ENCODE peak calls at places on chromosomes 2 and 18, in four cellular contexts. J is A673, Z is GM10248, U is heart right ventricle. L is an unnamed sample.
A peak's percentile ranks its signal among the peaks of the same experiment; 100 is the strongest.

GRCh38 chr2:230052299-230052698 is 16.4 kb downstream of the SLC16A14 start:
- DNase-seq in J (no peak), Z (no peak), U (no peak), L (no peak)

GRCh38 chr2:150626934-150627336 is 139.5 kb upstream of the RND3 start:
- DNase-seq in J (no peak), Z (no peak), U (no peak), L (no peak)

GRCh38 chr2:130892793-130893785 is 56.4 kb downstream of the ARHGEF4 start:
- DNase-seq in J (no peak), Z (no peak), U (no peak), L (no peak)

GRCh38 chr2:135773917-135774316 is 32.3 kb downstream of the UBXN4 start:
- DNase-seq in J (peak; percentile 56), Z (no peak), U (no peak), L (no peak)

GRCh38 chr18:79932907-79933306 is 18.5 kb downstream of the SLC66A2 start:
- DNase-seq in J (no peak), Z (no peak), U (no peak), L (no peak)

GRCh38 chr18:76923485-76924085 is 101.2 kb downstream of the ZNF236 start:
- DNase-seq in J (peak; percentile 59), Z (no peak), U (no peak), L (peak; percentile 47)

GRCh38 chr2:140600116-140600515 is 1530.7 kb downstream of the LRP1B start:
- DNase-seq in J (peak; percentile 58), Z (no peak), U (no peak), L (no peak)

GRCh38 chr18:59842947-59843346 is 56.8 kb upstream of the PMAIP1 start:
- DNase-seq in J (no peak), Z (no peak), U (no peak), L (no peak)

GRCh38 chr2:19358242-19359020 is at the start of gene OSR1:
- DNase-seq in J (no peak), Z (peak; percentile 26), U (peak; percentile 50), L (peak; percentile 83)

GRCh38 chr18:62828852-62829251 is 113.5 kb downstream of the PHLPP1 start:
- DNase-seq in J (no peak), Z (no peak), U (no peak), L (no peak)

GRCh38 chr2:60552851-60553495 is 481 bp downstream of the BCL11A start:
- DNase-seq in J (no peak), Z (no peak), U (no peak), L (peak; percentile 54)

GRCh38 chr2:199443589-199444130 is 14.1 kb downstream of the SATB2 start:
- DNase-seq in J (no peak), Z (no peak), U (no peak), L (no peak)

GRCh38 chr2:215849771-215850170 is 163.6 kb downstream of the MREG start:
- DNase-seq in J (no peak), Z (no peak), U (peak; percentile 22), L (no peak)

GRCh38 chr2:1715184-1716012 is 28.9 kb downstream of the PXDN start:
- DNase-seq in J (no peak), Z (no peak), U (peak; percentile 56), L (no peak)

GRCh38 chr2:160747771-160748170 is 254.2 kb upstream of the RBMS1 start:
- DNase-seq in J (peak; percentile 51), Z (no peak), U (no peak), L (no peak)

GRCh38 chr2:189466656-189467055 is 25.4 kb downstream of the WDR75 start:
- DNase-seq in J (peak; percentile 53), Z (no peak), U (peak; percentile 26), L (no peak)

GRCh38 chr18:62952807-62953206 is 237.5 kb downstream of the PHLPP1 start:
- DNase-seq in J (no peak), Z (no peak), U (no peak), L (no peak)

GRCh38 chr2:160271166-160272086 is 71.4 kb upstream of the ITGB6 start:
- DNase-seq in J (no peak), Z (no peak), U (peak; percentile 40), L (no peak)

GRCh38 chr2:71000780-71001591 is 6.3 kb upstream of the TEX261 start:
- DNase-seq in J (peak; percentile 73), Z (peak; percentile 87), U (peak; percentile 68), L (peak; percentile 71)

GRCh38 chr2:179440642-179441251 is 176.1 kb upstream of the SESTD1 start:
- DNase-seq in J (peak; percentile 59), Z (peak; percentile 33), U (no peak), L (no peak)

GRCh38 chr2:183541766-183542165 is 417.5 kb downstream of the NUP35 start:
- DNase-seq in J (no peak), Z (no peak), U (no peak), L (no peak)

GRCh38 chr2:178205853-178206516 is 11.7 kb downstream of the OSBPL6 start:
- DNase-seq in J (no peak), Z (no peak), U (no peak), L (no peak)

GRCh38 chr18:47050468-47050867 is 15.0 kb upstream of the ELOA2 start:
- DNase-seq in J (peak; percentile 59), Z (peak; percentile 42), U (no peak), L (no peak)

GRCh38 chr2:223519471-223519870 is 82.7 kb downstream of the SCG2 start:
- DNase-seq in J (no peak), Z (no peak), U (no peak), L (no peak)

DNA sequence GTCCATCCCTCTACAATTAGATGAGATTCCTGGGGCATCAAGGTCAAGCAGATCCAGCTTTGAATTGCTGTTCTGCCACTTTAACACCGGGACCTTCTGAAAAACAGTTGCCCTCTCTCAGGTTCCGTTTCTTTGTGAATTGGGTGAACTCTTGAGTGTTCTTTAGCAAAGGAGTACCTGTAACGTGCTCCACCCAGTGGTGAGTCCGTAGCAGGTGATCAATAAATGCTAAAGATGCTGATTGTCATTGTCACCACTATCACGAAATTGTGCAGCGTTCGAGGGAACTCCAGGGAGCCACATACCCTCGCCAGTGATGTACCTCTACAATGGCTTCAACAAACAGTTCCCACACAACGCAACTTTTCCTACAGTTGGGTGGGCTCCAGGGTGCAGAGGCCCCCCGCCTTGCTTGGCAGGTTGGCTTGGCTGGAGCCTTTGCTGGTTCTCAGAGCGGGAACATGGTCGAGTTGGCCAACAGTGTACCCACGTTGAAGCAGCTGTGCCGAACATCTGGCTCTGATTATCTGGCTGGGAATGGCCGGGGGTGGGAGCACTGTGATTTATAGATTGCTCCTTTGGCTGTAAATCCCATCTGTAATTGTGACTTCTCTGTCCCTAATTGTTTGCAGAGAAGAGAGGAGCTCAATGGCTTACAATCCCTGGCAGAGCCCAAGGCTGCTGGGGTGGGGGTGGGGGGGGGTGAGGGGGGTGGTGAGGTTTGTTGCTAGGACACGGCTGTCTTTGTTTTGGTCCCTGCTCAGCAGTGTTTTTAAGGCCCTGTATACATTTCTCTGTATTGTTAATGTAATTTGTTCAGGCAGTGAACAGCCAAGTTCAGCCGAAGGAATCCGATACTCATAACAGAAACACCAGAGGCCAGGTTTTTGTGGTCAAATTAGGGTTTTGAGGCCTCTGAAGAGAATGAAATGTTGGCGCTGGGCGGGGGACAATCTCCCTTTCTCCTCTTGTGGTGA is 82.2 kb downstream of the TCF7L1 start:
- DNase-seq in J (peak; percentile 95), Z (no peak), U (no peak), L (peak; percentile 69)
- TF ChIP-seq CTCF in J (peak; percentile 17), Z (no peak), U (no peak), L (no peak)

GRCh38 chr2:61911510-61911909 is 6.0 kb downstream of the COMMD1 start:
- DNase-seq in J (no peak), Z (no peak), U (no peak), L (no peak)

GRCh38 chr2:61910603-61911002 is 5.1 kb downstream of the COMMD1 start:
- DNase-seq in J (peak; percentile 22), Z (no peak), U (no peak), L (no peak)

GRCh38 chr2:61906187-61906470 is 655 bp downstream of the COMMD1 start:
- DNase-seq in J (no peak), Z (no peak), U (no peak), L (no peak)

GRCh38 chr2:61900246-61900645 is 5.2 kb upstream of the COMMD1 start:
- DNase-seq in J (no peak), Z (no peak), U (no peak), L (no peak)

DNA sequence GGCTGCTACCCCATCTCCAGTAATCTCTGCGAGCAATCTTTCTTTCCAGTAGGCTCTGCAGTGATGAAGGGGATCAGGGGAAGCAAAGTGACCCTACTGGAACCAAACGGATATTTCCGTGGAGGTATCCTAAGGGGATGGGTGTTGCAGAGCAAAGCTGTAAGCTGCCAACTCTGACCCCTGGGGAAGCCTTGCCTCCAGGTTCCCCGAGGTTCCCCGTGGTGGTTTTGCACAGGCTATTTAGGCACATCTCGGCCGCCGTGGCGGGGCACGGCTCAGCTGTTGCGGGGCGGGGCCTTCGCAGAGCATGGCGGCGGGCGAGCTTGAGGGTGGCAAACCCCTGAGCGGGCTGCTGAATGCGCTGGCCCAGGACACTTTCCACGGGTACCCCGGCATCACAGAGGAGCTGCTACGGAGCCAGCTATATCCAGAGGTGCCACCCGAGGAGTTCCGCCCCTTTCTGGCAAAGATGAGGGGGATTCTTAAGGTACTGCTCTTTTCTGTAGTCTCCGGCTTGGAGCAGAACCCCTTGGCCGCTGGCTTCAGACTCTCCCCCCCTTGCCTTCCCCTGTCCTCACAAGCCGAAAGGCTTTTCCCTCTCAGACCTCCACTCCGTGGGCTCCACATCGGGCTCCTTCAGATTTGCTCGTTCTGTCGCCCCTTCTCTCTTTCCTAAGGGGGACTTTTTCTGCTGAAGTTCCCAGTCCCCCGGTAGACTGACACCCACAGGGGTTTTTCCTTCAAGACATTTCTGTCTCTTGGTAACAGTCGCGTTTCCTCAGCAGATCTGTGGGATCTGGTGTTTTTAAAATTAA is at the start of gene COMMD1:
- DNase-seq in J (peak; percentile 85), Z (peak; percentile 83), U (peak; percentile 84), L (peak; percentile 80)
- TF ChIP-seq CTCF in J (no peak), Z (no peak), U (no peak), L (no peak)

DNA sequence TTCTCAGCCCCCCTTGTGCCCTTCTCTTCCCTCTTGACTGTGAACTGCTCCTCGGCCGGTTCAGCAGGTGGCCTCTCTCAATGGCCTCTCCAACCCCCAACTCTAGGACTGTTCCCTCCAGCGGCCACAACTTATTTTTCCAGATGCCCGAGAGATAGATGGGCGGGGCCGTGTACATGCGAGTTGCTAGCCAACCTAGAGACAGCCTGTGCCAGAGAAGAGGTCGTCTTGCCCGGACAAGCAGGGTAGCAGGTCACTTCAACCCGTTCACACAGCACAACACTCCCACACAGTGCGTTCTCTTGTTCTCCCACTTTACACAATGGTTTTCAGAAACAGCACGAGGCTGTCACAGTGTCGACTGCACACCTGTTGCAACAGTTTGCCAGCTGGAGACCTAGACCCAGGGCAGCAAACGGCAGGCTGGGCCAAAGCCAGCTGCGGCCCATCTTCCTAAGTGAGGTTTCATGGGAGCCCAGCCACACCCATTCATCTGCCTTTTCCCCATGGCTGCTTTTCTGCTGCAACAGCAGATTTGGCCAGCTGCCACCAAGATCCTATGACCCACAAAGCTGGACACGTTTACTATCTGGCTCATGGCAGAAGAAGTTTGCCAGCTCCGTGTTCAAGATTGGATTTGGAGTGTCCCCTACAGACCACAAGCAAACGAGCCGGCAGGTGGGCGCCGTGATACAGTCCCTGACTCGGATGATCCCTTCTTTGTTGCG is 7.3 kb upstream of the PRLH start:
- DNase-seq in J (no peak), Z (no peak), U (peak; percentile 49), L (no peak)
- TF ChIP-seq CTCF in J (no peak), Z (no peak), U (no peak), L (no peak)

GRCh38 chr2:4791488-4791887 is 900.7 kb upstream of the SOX11 start:
- DNase-seq in J (peak; percentile 2), Z (no peak), U (no peak), L (no peak)

DNA sequence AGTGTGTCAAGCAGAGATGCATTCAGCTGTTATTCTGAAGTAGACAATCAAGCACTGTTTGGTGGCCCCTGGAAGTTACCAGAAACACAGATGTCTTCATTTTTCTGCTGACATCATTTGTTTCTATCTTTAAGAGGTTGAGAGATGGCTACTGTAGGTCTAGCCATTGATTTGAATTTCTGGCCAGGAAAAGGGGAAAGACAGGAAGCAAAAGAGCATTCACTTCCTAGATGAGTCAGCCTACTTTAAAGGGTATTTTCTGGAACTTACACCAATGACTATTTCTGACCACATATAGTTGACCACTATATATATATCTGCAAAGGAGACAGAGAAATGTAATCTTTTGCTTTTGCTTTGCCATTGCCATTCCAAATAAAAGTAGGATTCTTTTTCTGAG is 900.1 kb upstream of the SOX11 start:
- DNase-seq in J (peak; percentile 19), Z (no peak), U (no peak), L (no peak)
- TF ChIP-seq CTCF in J (no peak), Z (no peak), U (no peak), L (no peak)

L was measured in nephron progenitor cell.